ENCODE peak calls at places on chromosomes 7 and 10, in seven cellular contexts. One of them, this sample, is unnamed.
A peak's percentile ranks its signal among the peaks of the same experiment; 100 is the strongest.

GRCh38 chr7:97313900-97314299 is 196.4 kb downstream of the SDHAF3 start:
- DNase-seq in LNCaP clone FGC: no peak
- DNase-seq in NB4: no peak
- DNase-seq in mammary epithelial cell: no peak
- DNase-seq in OCI-LY7: no peak
- DNase-seq in AG09319: no peak
- DNase-seq in PC-9: no peak
- DNase-seq in this sample: no peak

GRCh38 chr7:152076324-152076821 is 50.9 kb downstream of the GALNT11 start:
- DNase-seq in PC-9: no peak
- DNase-seq in mammary epithelial cell: no peak
- DNase-seq in AG09319: no peak
- DNase-seq in NB4: peak; percentile 58
- DNase-seq in OCI-LY7: peak; percentile 40
- DNase-seq in LNCaP clone FGC: peak; percentile 79
- DNase-seq in this sample: peak; percentile 33

GRCh38 chr7:15508258-15508657 is 53.6 kb downstream of the AGMO start:
- DNase-seq in PC-9: no peak
- DNase-seq in NB4: no peak
- DNase-seq in mammary epithelial cell: no peak
- DNase-seq in AG09319: no peak
- DNase-seq in LNCaP clone FGC: no peak
- DNase-seq in OCI-LY7: no peak
- DNase-seq in this sample: no peak

GRCh38 chr10:35012781-35013180 is 77.4 kb downstream of the CUL2 start:
- DNase-seq in LNCaP clone FGC: no peak
- DNase-seq in AG09319: no peak
- DNase-seq in PC-9: no peak
- DNase-seq in OCI-LY7: no peak
- DNase-seq in mammary epithelial cell: no peak
- DNase-seq in NB4: no peak
- DNase-seq in this sample: no peak

GRCh38 chr7:151692721-151693120 is 173.0 kb upstream of the RHEB start:
- DNase-seq in mammary epithelial cell: no peak
- DNase-seq in PC-9: peak; percentile 22
- DNase-seq in AG09319: no peak
- DNase-seq in LNCaP clone FGC: no peak
- DNase-seq in NB4: no peak
- DNase-seq in OCI-LY7: no peak
- DNase-seq in this sample: peak; percentile 29

GRCh38 chr7:82530361-82530760 is 86.8 kb upstream of the CACNA2D1 start:
- DNase-seq in PC-9: no peak
- DNase-seq in AG09319: no peak
- DNase-seq in NB4: peak; percentile 36
- DNase-seq in LNCaP clone FGC: no peak
- DNase-seq in mammary epithelial cell: no peak
- DNase-seq in OCI-LY7: no peak
- DNase-seq in this sample: no peak

GRCh38 chr7:38318241-38318640 is 44.8 kb upstream of the TARP start:
- DNase-seq in OCI-LY7: no peak
- DNase-seq in NB4: peak; percentile 64
- DNase-seq in PC-9: no peak
- DNase-seq in LNCaP clone FGC: no peak
- DNase-seq in AG09319: no peak
- DNase-seq in mammary epithelial cell: no peak
- DNase-seq in this sample: no peak

GRCh38 chr7:29588212-29588611 is 24.6 kb downstream of the PRR15 start:
- DNase-seq in mammary epithelial cell: no peak
- DNase-seq in PC-9: no peak
- DNase-seq in NB4: no peak
- DNase-seq in AG09319: no peak
- DNase-seq in LNCaP clone FGC: no peak
- DNase-seq in OCI-LY7: no peak
- DNase-seq in this sample: no peak

GRCh38 chr7:196778-197321 is 4.5 kb downstream of the FAM20C start:
- DNase-seq in AG09319: no peak
- DNase-seq in PC-9: peak; percentile 11
- DNase-seq in OCI-LY7: no peak
- DNase-seq in NB4: no peak
- DNase-seq in LNCaP clone FGC: no peak
- DNase-seq in mammary epithelial cell: no peak
- DNase-seq in this sample: no peak

GRCh38 chr10:94546616-94547175 is 1.1 kb downstream of the HELLS start:
- DNase-seq in PC-9: peak; percentile 35
- DNase-seq in AG09319: no peak
- DNase-seq in LNCaP clone FGC: no peak
- DNase-seq in NB4: peak; percentile 8
- DNase-seq in mammary epithelial cell: peak; percentile 4
- DNase-seq in OCI-LY7: peak; percentile 34
- DNase-seq in this sample: no peak

GRCh38 chr10:132654121-132654571 is 116.6 kb downstream of the INPP5A start:
- DNase-seq in PC-9: no peak
- DNase-seq in NB4: no peak
- DNase-seq in OCI-LY7: no peak
- DNase-seq in mammary epithelial cell: no peak
- DNase-seq in LNCaP clone FGC: no peak
- DNase-seq in AG09319: no peak
- DNase-seq in this sample: no peak

GRCh38 chr10:34808789-34809745 is 6.0 kb downstream of the PARD3 start:
- DNase-seq in mammary epithelial cell: no peak
- DNase-seq in AG09319: no peak
- DNase-seq in LNCaP clone FGC: no peak
- DNase-seq in NB4: no peak
- DNase-seq in PC-9: no peak
- DNase-seq in OCI-LY7: no peak
- DNase-seq in this sample: peak; percentile 41

GRCh38 chr7:100538348-100538653 is 702 bp upstream of the AGFG2 start:
- DNase-seq in mammary epithelial cell: no peak
- DNase-seq in PC-9: no peak
- DNase-seq in LNCaP clone FGC: no peak
- DNase-seq in NB4: no peak
- DNase-seq in AG09319: no peak
- DNase-seq in OCI-LY7: no peak
- DNase-seq in this sample: no peak

GRCh38 chr10:123381271-123381670 is 227.1 kb downstream of the BUB3 start:
- DNase-seq in NB4: no peak
- DNase-seq in PC-9: no peak
- DNase-seq in mammary epithelial cell: peak; percentile 70
- DNase-seq in AG09319: no peak
- DNase-seq in OCI-LY7: no peak
- DNase-seq in LNCaP clone FGC: no peak
- DNase-seq in this sample: no peak

GRCh38 chr7:1897861-1898627 is 228.0 kb downstream of the ELFN1 start:
- DNase-seq in mammary epithelial cell: no peak
- DNase-seq in PC-9: no peak
- DNase-seq in OCI-LY7: no peak
- DNase-seq in AG09319: no peak
- DNase-seq in LNCaP clone FGC: no peak
- DNase-seq in NB4: no peak
- DNase-seq in this sample: no peak

GRCh38 chr10:131897297-131897899 is 3.4 kb upstream of the PPP2R2D start:
- DNase-seq in OCI-LY7: no peak
- DNase-seq in AG09319: no peak
- DNase-seq in PC-9: no peak
- DNase-seq in NB4: peak; percentile 99
- DNase-seq in LNCaP clone FGC: no peak
- DNase-seq in mammary epithelial cell: no peak
- DNase-seq in this sample: no peak

GRCh38 chr7:66110861-66111260 is 3.8 kb upstream of the CRCP start:
- DNase-seq in OCI-LY7: no peak
- DNase-seq in PC-9: peak; percentile 81
- DNase-seq in NB4: peak; percentile 66
- DNase-seq in mammary epithelial cell: peak; percentile 96
- DNase-seq in AG09319: no peak
- DNase-seq in LNCaP clone FGC: no peak
- DNase-seq in this sample: no peak

GRCh38 chr7:114084381-114085312 is 165.8 kb upstream of the PPP1R3A start:
- DNase-seq in LNCaP clone FGC: no peak
- DNase-seq in PC-9: no peak
- DNase-seq in NB4: no peak
- DNase-seq in OCI-LY7: no peak
- DNase-seq in mammary epithelial cell: no peak
- DNase-seq in AG09319: no peak
- DNase-seq in this sample: peak; percentile 62
- TF ChIP-seq CTCF in LNCaP clone FGC: no peak
- TF ChIP-seq CTCF in PC-9: no peak
- TF ChIP-seq CTCF in NB4: no peak
- TF ChIP-seq CTCF in OCI-LY7: no peak
- TF ChIP-seq CTCF in mammary epithelial cell: no peak
- TF ChIP-seq CTCF in AG09319: no peak
- TF ChIP-seq CTCF in this sample: no peak

GRCh38 chr7:70808876-70809275 is 323.1 kb upstream of the GALNT17 start:
- DNase-seq in AG09319: no peak
- DNase-seq in NB4: peak; percentile 73
- DNase-seq in mammary epithelial cell: no peak
- DNase-seq in PC-9: no peak
- DNase-seq in OCI-LY7: peak; percentile 58
- DNase-seq in LNCaP clone FGC: no peak
- DNase-seq in this sample: no peak

GRCh38 chr7:70810558-70811139 is 321.3 kb upstream of the GALNT17 start:
- DNase-seq in AG09319: no peak
- DNase-seq in NB4: no peak
- DNase-seq in OCI-LY7: no peak
- DNase-seq in mammary epithelial cell: no peak
- DNase-seq in PC-9: no peak
- DNase-seq in LNCaP clone FGC: no peak
- DNase-seq in this sample: no peak

GRCh38 chr7:70807650-70808049 is 324.3 kb upstream of the GALNT17 start:
- DNase-seq in NB4: peak; percentile 36
- DNase-seq in PC-9: no peak
- DNase-seq in OCI-LY7: peak; percentile 47
- DNase-seq in LNCaP clone FGC: no peak
- DNase-seq in AG09319: no peak
- DNase-seq in mammary epithelial cell: no peak
- DNase-seq in this sample: no peak

DNA sequence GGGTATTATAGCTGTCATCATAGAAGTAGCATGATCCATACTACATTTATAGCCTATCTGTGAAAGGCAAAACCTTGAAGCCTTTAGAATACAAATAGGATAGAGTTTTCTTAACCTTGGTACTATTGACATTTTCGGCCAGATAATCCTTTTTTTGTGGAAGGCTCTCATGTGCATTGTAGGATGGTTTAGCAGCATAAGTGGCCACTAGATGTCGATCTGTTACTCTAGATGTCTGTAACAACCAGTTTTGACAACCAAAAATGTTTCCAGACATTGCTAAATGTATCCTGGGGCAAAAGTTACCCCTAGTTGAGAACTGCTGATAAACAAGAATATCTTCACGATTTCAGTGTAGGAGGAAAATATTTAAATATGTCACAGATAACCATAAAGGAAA is 319.4 kb upstream of the GALNT17 start:
- DNase-seq in mammary epithelial cell: no peak
- DNase-seq in NB4: no peak
- DNase-seq in AG09319: no peak
- DNase-seq in PC-9: no peak
- DNase-seq in OCI-LY7: peak; percentile 41
- DNase-seq in LNCaP clone FGC: no peak
- DNase-seq in this sample: no peak
- TF ChIP-seq CTCF in mammary epithelial cell: no peak
- TF ChIP-seq CTCF in NB4: peak; percentile 28
- TF ChIP-seq CTCF in AG09319: no peak
- TF ChIP-seq CTCF in PC-9: no peak
- TF ChIP-seq CTCF in OCI-LY7: peak; percentile 79
- TF ChIP-seq CTCF in LNCaP clone FGC: no peak
- TF ChIP-seq CTCF in this sample: no peak

DNA sequence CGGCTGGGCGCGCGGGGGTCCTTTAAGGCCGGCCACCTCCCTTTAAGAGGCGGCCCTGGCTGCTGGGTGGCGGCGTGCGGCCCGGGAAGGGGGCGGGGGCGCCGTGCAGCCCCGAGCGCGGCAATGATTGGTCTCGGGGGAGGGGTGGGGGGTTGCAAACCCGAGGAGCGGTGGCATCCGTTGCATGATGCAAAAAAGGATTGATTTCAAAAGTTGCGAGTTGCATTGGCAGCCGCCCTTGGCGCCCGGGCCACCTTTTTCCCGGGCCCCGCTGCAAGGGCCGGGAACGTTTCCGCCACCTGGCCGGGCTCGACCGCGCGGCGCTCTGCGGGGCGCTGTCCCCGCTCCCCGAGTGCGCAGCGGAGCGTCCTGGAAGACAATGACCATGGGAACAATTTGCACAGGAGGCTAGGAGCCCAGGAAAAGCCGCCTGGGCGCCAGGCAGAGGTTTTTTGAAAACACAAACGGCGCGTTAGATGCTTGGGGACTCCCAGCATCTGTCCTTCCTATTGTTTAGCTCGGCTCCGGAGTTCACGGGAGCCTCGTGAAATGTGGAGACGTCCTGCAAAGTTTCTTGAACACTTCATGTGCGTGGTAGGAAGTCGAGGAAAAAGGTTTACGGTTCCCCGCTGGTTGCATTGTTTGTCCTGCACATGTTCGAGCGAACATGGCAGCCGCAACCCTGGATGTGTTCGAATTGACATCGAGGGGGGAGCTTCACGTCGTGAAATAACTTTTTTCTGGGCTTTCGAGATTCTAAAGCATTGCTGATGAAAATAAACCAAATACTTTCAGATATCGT is at the start of gene SEPHS1:
- DNase-seq in PC-9: peak; percentile 41
- DNase-seq in AG09319: peak; percentile 50
- DNase-seq in OCI-LY7: peak; percentile 92
- DNase-seq in LNCaP clone FGC: no peak
- DNase-seq in mammary epithelial cell: peak; percentile 60
- DNase-seq in NB4: peak; percentile 90
- DNase-seq in this sample: peak; percentile 76
- TF ChIP-seq CTCF in PC-9: no peak
- TF ChIP-seq CTCF in AG09319: no peak
- TF ChIP-seq CTCF in OCI-LY7: peak; percentile 36
- TF ChIP-seq CTCF in LNCaP clone FGC: peak; percentile 8
- TF ChIP-seq CTCF in mammary epithelial cell: no peak
- TF ChIP-seq CTCF in NB4: no peak
- TF ChIP-seq CTCF in this sample: no peak

DNA sequence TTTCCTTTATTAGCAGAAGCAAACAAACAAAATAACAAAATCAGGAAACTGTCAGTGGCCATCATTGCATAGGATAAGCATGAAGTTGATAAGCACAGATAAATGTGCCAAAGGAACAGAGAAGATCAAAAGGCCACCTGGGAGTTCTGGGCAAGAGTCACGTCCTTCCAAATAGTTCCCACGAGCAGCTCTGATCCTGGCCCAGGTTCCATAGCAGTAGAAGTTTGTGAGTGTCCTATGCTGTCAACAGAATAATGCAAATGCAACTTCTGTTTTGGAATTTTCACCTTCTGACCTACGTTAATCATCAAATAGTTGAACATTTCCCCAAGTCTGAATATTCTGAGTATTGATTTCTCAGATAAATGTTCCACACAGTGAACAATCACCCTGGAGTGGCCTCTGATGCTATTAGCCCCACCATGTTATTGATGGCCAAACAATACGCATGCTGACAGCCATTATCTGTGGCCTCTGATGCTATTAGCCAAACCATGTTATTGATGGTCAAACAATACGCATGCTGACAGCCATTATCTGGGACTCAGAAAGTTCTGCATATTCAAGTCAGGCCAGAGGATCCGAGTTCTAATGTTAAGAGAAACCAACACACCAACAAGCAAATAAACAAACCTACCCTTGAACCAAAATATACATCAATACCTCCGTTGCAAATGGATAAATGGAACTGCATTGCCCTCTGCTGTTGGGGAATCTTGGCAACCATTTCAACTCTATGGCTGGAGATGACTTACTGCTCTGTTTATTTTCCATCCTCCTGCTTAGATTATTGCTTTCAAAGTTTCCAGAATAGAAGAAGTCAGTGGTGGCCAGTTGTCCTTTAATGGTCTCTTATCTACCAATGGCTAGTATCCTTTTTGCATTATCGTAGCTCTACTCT is 63.3 kb downstream of the MRC1 start:
- DNase-seq in NB4: peak; percentile 1
- DNase-seq in PC-9: no peak
- DNase-seq in LNCaP clone FGC: no peak
- DNase-seq in OCI-LY7: peak; percentile 1
- DNase-seq in mammary epithelial cell: peak; percentile 8
- DNase-seq in AG09319: no peak
- DNase-seq in this sample: no peak
- TF ChIP-seq CTCF in NB4: no peak
- TF ChIP-seq CTCF in PC-9: no peak
- TF ChIP-seq CTCF in LNCaP clone FGC: peak; percentile 42
- TF ChIP-seq CTCF in OCI-LY7: peak; percentile 35
- TF ChIP-seq CTCF in mammary epithelial cell: peak; percentile 36
- TF ChIP-seq CTCF in AG09319: peak; percentile 15
- TF ChIP-seq CTCF in this sample: no peak

This sample was measured in nephron progenitor cell.